ENCODE peak calls at places on chromosomes 16 and 17, in five cellular contexts. One of them, this sample, is unnamed.

GRCh38 chr16:11328172-11329079 is 16.8 kb upstream of the RMI2 start:
- DNase-seq in PC-3: peak
- DNase-seq in activated naive CD4-positive, alpha-beta T cell treated with anti-CD3 and anti-CD28 coated beads for 36 hours: peak
- DNase-seq in activated CD8-positive, alpha-beta memory T cell treated with anti-CD3 and anti-CD28 coated beads, Interleukin-2, amount 50 U/mL, for 4 hours: peak
- DNase-seq in HT1080: peak
- DNase-seq in this sample: peak

GRCh38 chr17:45834471-45835396 is 9.9 kb upstream of the SPPL2C start:
- DNase-seq in PC-3: peak
- DNase-seq in activated naive CD4-positive, alpha-beta T cell treated with anti-CD3 and anti-CD28 coated beads for 36 hours: no peak
- DNase-seq in activated CD8-positive, alpha-beta memory T cell treated with anti-CD3 and anti-CD28 coated beads, Interleukin-2, amount 50 U/mL, for 4 hours: no peak
- DNase-seq in HT1080: peak
- DNase-seq in this sample: no peak

GRCh38 chr17:3695129-3695722 is 729 bp downstream of the P2RX5 start:
- DNase-seq in PC-3: peak
- DNase-seq in activated naive CD4-positive, alpha-beta T cell treated with anti-CD3 and anti-CD28 coated beads for 36 hours: no peak
- DNase-seq in activated CD8-positive, alpha-beta memory T cell treated with anti-CD3 and anti-CD28 coated beads, Interleukin-2, amount 50 U/mL, for 4 hours: no peak
- DNase-seq in HT1080: no peak
- DNase-seq in this sample: no peak

GRCh38 chr16:68901910-68902309 is 58.6 kb downstream of the TANGO6 start:
- DNase-seq in PC-3: peak
- DNase-seq in activated naive CD4-positive, alpha-beta T cell treated with anti-CD3 and anti-CD28 coated beads for 36 hours: no peak
- DNase-seq in activated CD8-positive, alpha-beta memory T cell treated with anti-CD3 and anti-CD28 coated beads, Interleukin-2, amount 50 U/mL, for 4 hours: no peak
- DNase-seq in HT1080: peak
- DNase-seq in this sample: no peak

GRCh38 chr17:35743911-35744328 is 9.1 kb downstream of the GAS2L2 start:
- DNase-seq in PC-3: peak
- DNase-seq in activated naive CD4-positive, alpha-beta T cell treated with anti-CD3 and anti-CD28 coated beads for 36 hours: peak
- DNase-seq in activated CD8-positive, alpha-beta memory T cell treated with anti-CD3 and anti-CD28 coated beads, Interleukin-2, amount 50 U/mL, for 4 hours: no peak
- DNase-seq in HT1080: peak
- DNase-seq in this sample: peak

GRCh38 chr17:55513885-55514590 is 2.8 kb upstream of the SMIM36 start:
- DNase-seq in PC-3: peak
- DNase-seq in activated naive CD4-positive, alpha-beta T cell treated with anti-CD3 and anti-CD28 coated beads for 36 hours: peak
- DNase-seq in activated CD8-positive, alpha-beta memory T cell treated with anti-CD3 and anti-CD28 coated beads, Interleukin-2, amount 50 U/mL, for 4 hours: peak
- DNase-seq in HT1080: peak
- DNase-seq in this sample: peak

GRCh38 chr16:87350681-87351319 is 32.8 kb downstream of the FBXO31 start:
- DNase-seq in PC-3: no peak
- DNase-seq in activated naive CD4-positive, alpha-beta T cell treated with anti-CD3 and anti-CD28 coated beads for 36 hours: no peak
- DNase-seq in activated CD8-positive, alpha-beta memory T cell treated with anti-CD3 and anti-CD28 coated beads, Interleukin-2, amount 50 U/mL, for 4 hours: no peak
- DNase-seq in HT1080: no peak
- DNase-seq in this sample: no peak

GRCh38 chr17:15036238-15036637 is 228.9 kb downstream of the PMP22 start:
- DNase-seq in PC-3: no peak
- DNase-seq in activated naive CD4-positive, alpha-beta T cell treated with anti-CD3 and anti-CD28 coated beads for 36 hours: no peak
- DNase-seq in activated CD8-positive, alpha-beta memory T cell treated with anti-CD3 and anti-CD28 coated beads, Interleukin-2, amount 50 U/mL, for 4 hours: no peak
- DNase-seq in HT1080: no peak
- DNase-seq in this sample: no peak

GRCh38 chr16:24700549-24701392 is 28.7 kb upstream of the TNRC6A start:
- DNase-seq in PC-3: peak
- DNase-seq in activated naive CD4-positive, alpha-beta T cell treated with anti-CD3 and anti-CD28 coated beads for 36 hours: no peak
- DNase-seq in activated CD8-positive, alpha-beta memory T cell treated with anti-CD3 and anti-CD28 coated beads, Interleukin-2, amount 50 U/mL, for 4 hours: no peak
- DNase-seq in HT1080: peak
- DNase-seq in this sample: peak

GRCh38 chr16:84459941-84460405 is 44.5 kb downstream of the MEAK7 start:
- DNase-seq in PC-3: no peak
- DNase-seq in activated naive CD4-positive, alpha-beta T cell treated with anti-CD3 and anti-CD28 coated beads for 36 hours: no peak
- DNase-seq in activated CD8-positive, alpha-beta memory T cell treated with anti-CD3 and anti-CD28 coated beads, Interleukin-2, amount 50 U/mL, for 4 hours: no peak
- DNase-seq in HT1080: no peak
- DNase-seq in this sample: no peak

GRCh38 chr16:12511308-12511707 is 292.4 kb downstream of the CPPED1 start:
- DNase-seq in PC-3: no peak
- DNase-seq in activated naive CD4-positive, alpha-beta T cell treated with anti-CD3 and anti-CD28 coated beads for 36 hours: no peak
- DNase-seq in activated CD8-positive, alpha-beta memory T cell treated with anti-CD3 and anti-CD28 coated beads, Interleukin-2, amount 50 U/mL, for 4 hours: no peak
- DNase-seq in HT1080: no peak
- DNase-seq in this sample: no peak

GRCh38 chr16:49020436-49020835 is 261.2 kb downstream of the CBLN1 start:
- DNase-seq in PC-3: no peak
- DNase-seq in activated naive CD4-positive, alpha-beta T cell treated with anti-CD3 and anti-CD28 coated beads for 36 hours: no peak
- DNase-seq in activated CD8-positive, alpha-beta memory T cell treated with anti-CD3 and anti-CD28 coated beads, Interleukin-2, amount 50 U/mL, for 4 hours: no peak
- DNase-seq in HT1080: no peak
- DNase-seq in this sample: no peak

GRCh38 chr16:26071383-26071782 is 379.6 kb downstream of the HS3ST4 start:
- DNase-seq in PC-3: no peak
- DNase-seq in activated naive CD4-positive, alpha-beta T cell treated with anti-CD3 and anti-CD28 coated beads for 36 hours: no peak
- DNase-seq in activated CD8-positive, alpha-beta memory T cell treated with anti-CD3 and anti-CD28 coated beads, Interleukin-2, amount 50 U/mL, for 4 hours: no peak
- DNase-seq in HT1080: no peak
- DNase-seq in this sample: no peak

GRCh38 chr16:13014516-13014915 is 113.1 kb downstream of the SHISA9 start:
- DNase-seq in PC-3: no peak
- DNase-seq in activated naive CD4-positive, alpha-beta T cell treated with anti-CD3 and anti-CD28 coated beads for 36 hours: no peak
- DNase-seq in activated CD8-positive, alpha-beta memory T cell treated with anti-CD3 and anti-CD28 coated beads, Interleukin-2, amount 50 U/mL, for 4 hours: no peak
- DNase-seq in HT1080: no peak
- DNase-seq in this sample: no peak

GRCh38 chr17:82280537-82280936 is 7.0 kb upstream of the CSNK1D start:
- DNase-seq in PC-3: no peak
- DNase-seq in activated naive CD4-positive, alpha-beta T cell treated with anti-CD3 and anti-CD28 coated beads for 36 hours: no peak
- DNase-seq in activated CD8-positive, alpha-beta memory T cell treated with anti-CD3 and anti-CD28 coated beads, Interleukin-2, amount 50 U/mL, for 4 hours: no peak
- DNase-seq in HT1080: no peak
- DNase-seq in this sample: no peak

GRCh38 chr17:34389343-34389742 is 26.3 kb upstream of the CCL1 start:
- DNase-seq in PC-3: no peak
- DNase-seq in activated naive CD4-positive, alpha-beta T cell treated with anti-CD3 and anti-CD28 coated beads for 36 hours: no peak
- DNase-seq in activated CD8-positive, alpha-beta memory T cell treated with anti-CD3 and anti-CD28 coated beads, Interleukin-2, amount 50 U/mL, for 4 hours: no peak
- DNase-seq in HT1080: no peak
- DNase-seq in this sample: no peak

GRCh38 chr17:63535640-63536039 is 12.5 kb downstream of the KCNH6 start:
- DNase-seq in PC-3: no peak
- DNase-seq in activated naive CD4-positive, alpha-beta T cell treated with anti-CD3 and anti-CD28 coated beads for 36 hours: no peak
- DNase-seq in activated CD8-positive, alpha-beta memory T cell treated with anti-CD3 and anti-CD28 coated beads, Interleukin-2, amount 50 U/mL, for 4 hours: no peak
- DNase-seq in HT1080: no peak
- DNase-seq in this sample: no peak

GRCh38 chr17:31573047-31573446 is 181.6 kb downstream of the RAB11FIP4 start:
- DNase-seq in PC-3: no peak
- DNase-seq in activated naive CD4-positive, alpha-beta T cell treated with anti-CD3 and anti-CD28 coated beads for 36 hours: no peak
- DNase-seq in activated CD8-positive, alpha-beta memory T cell treated with anti-CD3 and anti-CD28 coated beads, Interleukin-2, amount 50 U/mL, for 4 hours: no peak
- DNase-seq in HT1080: no peak
- DNase-seq in this sample: no peak

GRCh38 chr16:84875846-84876245 is 56.1 kb downstream of the CRISPLD2 start:
- DNase-seq in PC-3: no peak
- DNase-seq in activated naive CD4-positive, alpha-beta T cell treated with anti-CD3 and anti-CD28 coated beads for 36 hours: no peak
- DNase-seq in activated CD8-positive, alpha-beta memory T cell treated with anti-CD3 and anti-CD28 coated beads, Interleukin-2, amount 50 U/mL, for 4 hours: no peak
- DNase-seq in HT1080: no peak
- DNase-seq in this sample: no peak

GRCh38 chr16:89039756-89040155 is 53.9 kb upstream of the ACSF3 start:
- DNase-seq in PC-3: no peak
- DNase-seq in activated naive CD4-positive, alpha-beta T cell treated with anti-CD3 and anti-CD28 coated beads for 36 hours: no peak
- DNase-seq in activated CD8-positive, alpha-beta memory T cell treated with anti-CD3 and anti-CD28 coated beads, Interleukin-2, amount 50 U/mL, for 4 hours: no peak
- DNase-seq in HT1080: no peak
- DNase-seq in this sample: no peak

GRCh38 chr17:40038882-40039513 is 15.2 kb downstream of the MED24 start:
- DNase-seq in PC-3: peak
- DNase-seq in activated naive CD4-positive, alpha-beta T cell treated with anti-CD3 and anti-CD28 coated beads for 36 hours: no peak
- DNase-seq in activated CD8-positive, alpha-beta memory T cell treated with anti-CD3 and anti-CD28 coated beads, Interleukin-2, amount 50 U/mL, for 4 hours: no peak
- DNase-seq in HT1080: peak
- DNase-seq in this sample: peak

GRCh38 chr17:76953926-76954325 is 85.7 kb downstream of the MGAT5B start:
- DNase-seq in PC-3: peak
- DNase-seq in activated naive CD4-positive, alpha-beta T cell treated with anti-CD3 and anti-CD28 coated beads for 36 hours: no peak
- DNase-seq in activated CD8-positive, alpha-beta memory T cell treated with anti-CD3 and anti-CD28 coated beads, Interleukin-2, amount 50 U/mL, for 4 hours: no peak
- DNase-seq in HT1080: no peak
- DNase-seq in this sample: no peak

GRCh38 chr17:67999291-67999911 is 3.1 kb upstream of the C17orf58 start:
- DNase-seq in PC-3: peak
- DNase-seq in activated naive CD4-positive, alpha-beta T cell treated with anti-CD3 and anti-CD28 coated beads for 36 hours: no peak
- DNase-seq in activated CD8-positive, alpha-beta memory T cell treated with anti-CD3 and anti-CD28 coated beads, Interleukin-2, amount 50 U/mL, for 4 hours: no peak
- DNase-seq in HT1080: peak
- DNase-seq in this sample: peak

GRCh38 chr17:37239690-37240344 is 136.0 kb upstream of the C17orf78 start:
- DNase-seq in PC-3: peak
- DNase-seq in activated naive CD4-positive, alpha-beta T cell treated with anti-CD3 and anti-CD28 coated beads for 36 hours: no peak
- DNase-seq in activated CD8-positive, alpha-beta memory T cell treated with anti-CD3 and anti-CD28 coated beads, Interleukin-2, amount 50 U/mL, for 4 hours: no peak
- DNase-seq in HT1080: peak
- DNase-seq in this sample: peak

GRCh38 chr17:62062313-62062712 is 2.8 kb downstream of the MED13 start:
- DNase-seq in PC-3: peak
- DNase-seq in activated naive CD4-positive, alpha-beta T cell treated with anti-CD3 and anti-CD28 coated beads for 36 hours: no peak
- DNase-seq in activated CD8-positive, alpha-beta memory T cell treated with anti-CD3 and anti-CD28 coated beads, Interleukin-2, amount 50 U/mL, for 4 hours: no peak
- DNase-seq in HT1080: no peak
- DNase-seq in this sample: no peak

GRCh38 chr17:7046127-7046724 is 2.3 kb upstream of the SLC16A11 start:
- DNase-seq in PC-3: peak
- DNase-seq in activated naive CD4-positive, alpha-beta T cell treated with anti-CD3 and anti-CD28 coated beads for 36 hours: peak
- DNase-seq in activated CD8-positive, alpha-beta memory T cell treated with anti-CD3 and anti-CD28 coated beads, Interleukin-2, amount 50 U/mL, for 4 hours: no peak
- DNase-seq in HT1080: peak
- DNase-seq in this sample: peak

GRCh38 chr17:70563301-70563820 is 394.0 kb downstream of the KCNJ2 start:
- DNase-seq in PC-3: no peak
- DNase-seq in activated naive CD4-positive, alpha-beta T cell treated with anti-CD3 and anti-CD28 coated beads for 36 hours: no peak
- DNase-seq in activated CD8-positive, alpha-beta memory T cell treated with anti-CD3 and anti-CD28 coated beads, Interleukin-2, amount 50 U/mL, for 4 hours: no peak
- DNase-seq in HT1080: no peak
- DNase-seq in this sample: no peak

GRCh38 chr17:11499881-11500280 is 98.4 kb upstream of the DNAH9 start:
- DNase-seq in PC-3: no peak
- DNase-seq in activated naive CD4-positive, alpha-beta T cell treated with anti-CD3 and anti-CD28 coated beads for 36 hours: no peak
- DNase-seq in activated CD8-positive, alpha-beta memory T cell treated with anti-CD3 and anti-CD28 coated beads, Interleukin-2, amount 50 U/mL, for 4 hours: no peak
- DNase-seq in HT1080: no peak
- DNase-seq in this sample: no peak

GRCh38 chr16:70577256-70577698 is 53.7 kb downstream of the SF3B3 start:
- DNase-seq in PC-3: peak
- DNase-seq in activated naive CD4-positive, alpha-beta T cell treated with anti-CD3 and anti-CD28 coated beads for 36 hours: no peak
- DNase-seq in activated CD8-positive, alpha-beta memory T cell treated with anti-CD3 and anti-CD28 coated beads, Interleukin-2, amount 50 U/mL, for 4 hours: no peak
- DNase-seq in HT1080: peak
- DNase-seq in this sample: peak

GRCh38 chr17:17902877-17903276 is 66.1 kb upstream of the SREBF1 start:
- DNase-seq in PC-3: no peak
- DNase-seq in activated naive CD4-positive, alpha-beta T cell treated with anti-CD3 and anti-CD28 coated beads for 36 hours: no peak
- DNase-seq in activated CD8-positive, alpha-beta memory T cell treated with anti-CD3 and anti-CD28 coated beads, Interleukin-2, amount 50 U/mL, for 4 hours: no peak
- DNase-seq in HT1080: no peak
- DNase-seq in this sample: no peak

GRCh38 chr16:3175157-3176153 is 12.5 kb upstream of the OR1F1 start:
- DNase-seq in PC-3: peak
- DNase-seq in activated naive CD4-positive, alpha-beta T cell treated with anti-CD3 and anti-CD28 coated beads for 36 hours: peak
- DNase-seq in activated CD8-positive, alpha-beta memory T cell treated with anti-CD3 and anti-CD28 coated beads, Interleukin-2, amount 50 U/mL, for 4 hours: no peak
- DNase-seq in HT1080: peak
- DNase-seq in this sample: peak

GRCh38 chr16:72938426-72939164 is 109.3 kb downstream of the ZFHX3 start:
- DNase-seq in PC-3: peak
- DNase-seq in activated naive CD4-positive, alpha-beta T cell treated with anti-CD3 and anti-CD28 coated beads for 36 hours: no peak
- DNase-seq in activated CD8-positive, alpha-beta memory T cell treated with anti-CD3 and anti-CD28 coated beads, Interleukin-2, amount 50 U/mL, for 4 hours: no peak
- DNase-seq in HT1080: peak
- DNase-seq in this sample: no peak

GRCh38 chr16:84922351-84923135 is 88.8 kb downstream of the ZDHHC7 start:
- DNase-seq in PC-3: no peak
- DNase-seq in activated naive CD4-positive, alpha-beta T cell treated with anti-CD3 and anti-CD28 coated beads for 36 hours: no peak
- DNase-seq in activated CD8-positive, alpha-beta memory T cell treated with anti-CD3 and anti-CD28 coated beads, Interleukin-2, amount 50 U/mL, for 4 hours: no peak
- DNase-seq in HT1080: no peak
- DNase-seq in this sample: no peak

GRCh38 chr17:80416940-80417293 is 1.9 kb downstream of the ENDOV start:
- DNase-seq in PC-3: no peak
- DNase-seq in activated naive CD4-positive, alpha-beta T cell treated with anti-CD3 and anti-CD28 coated beads for 36 hours: no peak
- DNase-seq in activated CD8-positive, alpha-beta memory T cell treated with anti-CD3 and anti-CD28 coated beads, Interleukin-2, amount 50 U/mL, for 4 hours: no peak
- DNase-seq in HT1080: no peak
- DNase-seq in this sample: no peak

GRCh38 chr17:29930399-29931010 is 477 bp upstream of the SSH2 start:
- DNase-seq in PC-3: no peak
- DNase-seq in activated naive CD4-positive, alpha-beta T cell treated with anti-CD3 and anti-CD28 coated beads for 36 hours: no peak
- DNase-seq in activated CD8-positive, alpha-beta memory T cell treated with anti-CD3 and anti-CD28 coated beads, Interleukin-2, amount 50 U/mL, for 4 hours: no peak
- DNase-seq in HT1080: no peak
- DNase-seq in this sample: peak

GRCh38 chr17:81833160-81833920 is at the start of gene MCRIP1:
- DNase-seq in PC-3: peak
- DNase-seq in activated naive CD4-positive, alpha-beta T cell treated with anti-CD3 and anti-CD28 coated beads for 36 hours: peak
- DNase-seq in activated CD8-positive, alpha-beta memory T cell treated with anti-CD3 and anti-CD28 coated beads, Interleukin-2, amount 50 U/mL, for 4 hours: peak
- DNase-seq in HT1080: peak
- DNase-seq in this sample: peak

GRCh38 chr17:79438936-79439335 is 171.9 kb downstream of the RBFOX3 start:
- DNase-seq in PC-3: no peak
- DNase-seq in activated naive CD4-positive, alpha-beta T cell treated with anti-CD3 and anti-CD28 coated beads for 36 hours: no peak
- DNase-seq in activated CD8-positive, alpha-beta memory T cell treated with anti-CD3 and anti-CD28 coated beads, Interleukin-2, amount 50 U/mL, for 4 hours: no peak
- DNase-seq in HT1080: no peak
- DNase-seq in this sample: no peak

GRCh38 chr17:46151762-46152161 is 41.5 kb downstream of the KANSL1 start:
- DNase-seq in PC-3: no peak
- DNase-seq in activated naive CD4-positive, alpha-beta T cell treated with anti-CD3 and anti-CD28 coated beads for 36 hours: no peak
- DNase-seq in activated CD8-positive, alpha-beta memory T cell treated with anti-CD3 and anti-CD28 coated beads, Interleukin-2, amount 50 U/mL, for 4 hours: no peak
- DNase-seq in HT1080: no peak
- DNase-seq in this sample: no peak

GRCh38 chr16:67805718-67806427 is 487 bp downstream of the RANBP10 start:
- DNase-seq in PC-3: no peak
- DNase-seq in activated naive CD4-positive, alpha-beta T cell treated with anti-CD3 and anti-CD28 coated beads for 36 hours: peak
- DNase-seq in activated CD8-positive, alpha-beta memory T cell treated with anti-CD3 and anti-CD28 coated beads, Interleukin-2, amount 50 U/mL, for 4 hours: peak
- DNase-seq in HT1080: no peak
- DNase-seq in this sample: peak

This sample was measured in HT-29.